ENCODE peak calls at places on chromosomes 12 and 14, in four cellular contexts. I, F, B and R are unnamed samples.

GRCh38 chr12:54379401-54380201 is 4.9 kb downstream of the ZNF385A start:
- DNase-seq in I (peak; percentile 94), B (peak; percentile 74), F (peak; percentile 79), R (peak; percentile 73)

GRCh38 chr12:31591308-31591901 is 469 bp upstream of the DENND5B start:
- DNase-seq in F (no peak), I (peak; percentile 17), B (no peak), R (peak; percentile 27)

GRCh38 chr12:111035578-111036301 is 115.4 kb upstream of the MYL2 start:
- DNase-seq in I (no peak), F (no peak), B (no peak), R (no peak)

GRCh38 chr14:76314521-76314951 is 61.4 kb upstream of the ESRRB start:
- DNase-seq in B (no peak), I (no peak), F (no peak), R (no peak)

GRCh38 chr14:58073516-58073915 is 78.5 kb downstream of the ARMH4 start:
- DNase-seq in F (no peak), B (no peak), I (no peak), R (no peak)

GRCh38 chr12:92129609-92130008 is 16.0 kb downstream of the BTG1 start:
- DNase-seq in B (no peak), I (no peak), F (no peak), R (no peak)

GRCh38 chr14:42110167-42110566 is 503.5 kb downstream of the LRFN5 start:
- DNase-seq in I (no peak), B (no peak), F (peak; percentile 27), R (no peak)

GRCh38 chr12:23008613-23009012 is 383.6 kb downstream of the ETNK1 start:
- DNase-seq in F (no peak), I (no peak), B (no peak), R (no peak)

GRCh38 chr12:28936221-28936620 is 212.9 kb upstream of the FAR2 start:
- DNase-seq in I (no peak), F (no peak), B (no peak), R (no peak)

GRCh38 chr14:68539839-68540238 is 253.0 kb downstream of the ZFP36L1 start:
- DNase-seq in B (no peak), I (no peak), F (no peak), R (no peak)

GRCh38 chr12:57149309-57149900 is 2.0 kb upstream of the LRP1-AS start:
- DNase-seq in B (no peak), I (no peak), F (peak; percentile 27), R (no peak)

GRCh38 chr14:95220663-95221231 is 63.4 kb upstream of the DICER1 start:
- DNase-seq in F (no peak), I (no peak), B (no peak), R (no peak)
- TF ChIP-seq TCF7L2 in F (no peak), I (no peak), B (no peak), R (no peak)

GRCh38 chr12:6443361-6443983 is 1.3 kb upstream of the CD27 start:
- DNase-seq in F (no peak), B (no peak), I (no peak), R (no peak)
- H3K4me3 ChIP-seq in F (no peak overlapping the region), B (no peak overlapping the region), I (no peak overlapping the region), R (no peak overlapping the region)

GRCh38 chr14:61927015-61927414 is 164.8 kb downstream of the SNAPC1 start:
- DNase-seq in I (no peak), B (no peak), F (no peak), R (no peak)

GRCh38 chr14:61929651-61930050 is 167.4 kb downstream of the SNAPC1 start:
- DNase-seq in B (no peak), F (no peak), I (no peak), R (no peak)

GRCh38 chr14:61930101-61930857 is 168.1 kb downstream of the SNAPC1 start:
- DNase-seq in F (no peak), I (no peak), B (no peak), R (no peak)

GRCh38 chr14:61927521-61927920 is 165.3 kb downstream of the SNAPC1 start:
- DNase-seq in B (no peak), I (no peak), F (no peak), R (no peak)

GRCh38 chr14:61928300-61928699 is 166.1 kb downstream of the SNAPC1 start:
- DNase-seq in B (no peak), I (no peak), F (no peak), R (no peak)
- TF ChIP-seq TCF7L2 in B (no peak), I (no peak), F (no peak), R (no peak)

DNA sequence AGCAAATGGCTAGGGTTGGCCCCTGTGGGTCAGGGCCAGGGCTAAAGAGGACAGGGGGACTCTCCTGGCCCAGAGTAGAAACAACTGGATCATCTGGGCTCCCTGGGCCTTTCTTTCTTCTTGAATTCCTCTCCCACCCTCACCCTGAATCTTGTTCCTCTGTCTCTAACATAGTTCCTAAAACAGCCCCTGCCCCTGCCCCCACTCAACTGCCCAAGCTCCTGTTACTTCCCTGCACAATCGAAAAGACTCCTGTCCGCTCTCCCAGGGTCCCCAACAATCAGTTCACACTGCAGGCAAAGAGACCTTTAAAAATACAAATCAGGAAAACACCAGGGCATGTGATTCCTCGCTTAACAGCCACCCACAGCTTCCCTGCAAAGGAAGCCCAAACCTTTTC is 18.0 kb upstream of the ANKRD33 start:
- DNase-seq in F (no peak), I (no peak), B (no peak), R (no peak)
- H3K4me3 ChIP-seq in F (no peak overlapping the region), I (no peak overlapping the region), B (no peak overlapping the region), R (no peak overlapping the region)

GRCh38 chr12:18430425-18431048 is 169.2 kb downstream of the PIK3C2G start:
- DNase-seq in F (peak; percentile 24), I (peak; percentile 17), B (peak; percentile 38), R (peak; percentile 27)

GRCh38 chr12:18427520-18427919 is 166.2 kb downstream of the PIK3C2G start:
- DNase-seq in F (no peak), I (no peak), B (no peak), R (no peak)

GRCh38 chr12:18429366-18429765 is 168.0 kb downstream of the PIK3C2G start:
- DNase-seq in F (no peak), I (no peak), B (no peak), R (no peak)

GRCh38 chr12:18431776-18432175 is 170.5 kb downstream of the PIK3C2G start:
- DNase-seq in B (no peak), F (no peak), I (no peak), R (no peak)

DNA sequence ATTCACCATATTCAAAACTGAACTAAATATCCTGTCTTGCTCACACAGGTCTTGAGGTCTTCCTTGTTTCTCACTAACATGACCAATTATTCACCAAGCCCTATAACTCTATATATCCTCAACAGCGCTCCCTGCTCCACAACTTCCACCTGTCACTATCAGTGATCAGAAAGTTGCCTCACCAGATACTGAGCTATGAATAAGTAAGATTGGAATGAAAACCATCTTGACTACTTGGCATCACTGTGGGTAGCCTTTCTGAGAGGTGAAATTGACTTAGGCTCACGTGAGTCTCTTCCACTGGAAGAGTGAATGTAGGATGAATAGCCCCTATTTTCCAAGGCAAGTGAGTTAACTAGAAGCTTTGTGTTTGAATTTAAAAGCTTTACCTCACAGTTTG is 167.1 kb downstream of the PIK3C2G start:
- DNase-seq in I (no peak), F (no peak), B (no peak), R (no peak)
- TF ChIP-seq TCF7L2 in I (no peak), F (no peak), B (no peak), R (no peak)

GRCh38 chr14:24399981-24400718 is 1.3 kb downstream of the NYNRIN start:
- DNase-seq in F (no peak), B (no peak), I (no peak), R (no peak)
- H3K4me3 ChIP-seq in F (peak overlapping the region; percentile 74), B (no peak overlapping the region), I (no peak overlapping the region), R (no peak overlapping the region)

DNA sequence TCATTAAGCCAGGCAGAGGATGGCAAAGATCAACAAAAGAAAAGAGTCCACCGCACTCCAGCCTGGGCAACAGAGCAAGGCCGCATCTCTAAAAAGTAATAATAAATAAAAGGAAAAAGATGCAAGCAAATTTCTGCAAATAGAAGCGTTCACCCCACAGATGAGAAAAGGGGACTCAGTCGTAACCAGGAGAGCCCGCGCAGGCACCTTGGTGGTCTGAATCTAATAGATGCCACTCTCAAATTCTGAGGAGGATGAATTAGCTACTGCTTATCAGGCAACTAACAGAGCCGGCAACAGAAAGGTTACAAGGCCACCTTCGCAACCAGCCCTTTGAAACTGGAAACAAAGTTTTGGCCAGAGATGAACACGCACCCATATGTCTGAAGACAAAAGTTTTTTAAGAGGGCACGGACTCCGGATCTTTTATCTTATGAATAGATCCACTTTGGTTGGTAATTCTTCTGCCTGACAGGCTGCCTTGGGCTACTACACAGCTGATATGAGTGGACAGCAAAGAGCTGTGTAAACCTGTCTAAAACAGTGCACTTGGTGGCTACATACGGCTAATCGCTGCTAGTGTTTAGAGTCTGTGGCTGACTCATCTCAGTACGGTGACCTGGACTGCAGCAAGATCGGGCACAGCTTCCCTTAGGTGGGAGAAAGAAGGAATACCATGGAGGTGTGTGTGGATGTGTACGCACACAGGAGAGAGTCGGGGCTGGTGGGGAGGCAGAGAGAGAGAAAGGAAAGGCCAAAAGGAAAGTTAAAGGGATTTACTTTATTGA is 32.9 kb upstream of the TTC7B start:
- DNase-seq in I (peak; percentile 39), B (no peak), F (peak; percentile 20), R (no peak)
- TF ChIP-seq TCF7L2 in I (no peak), B (no peak), F (no peak), R (no peak)

GRCh38 chr14:30569216-30569902 is 10.4 kb downstream of the G2E3 start:
- DNase-seq in B (no peak), F (peak; percentile 60), I (no peak), R (no peak)
- H3K4me3 ChIP-seq in B (no peak overlapping the region), F (no peak overlapping the region), I (no peak overlapping the region), R (no peak overlapping the region)

DNA sequence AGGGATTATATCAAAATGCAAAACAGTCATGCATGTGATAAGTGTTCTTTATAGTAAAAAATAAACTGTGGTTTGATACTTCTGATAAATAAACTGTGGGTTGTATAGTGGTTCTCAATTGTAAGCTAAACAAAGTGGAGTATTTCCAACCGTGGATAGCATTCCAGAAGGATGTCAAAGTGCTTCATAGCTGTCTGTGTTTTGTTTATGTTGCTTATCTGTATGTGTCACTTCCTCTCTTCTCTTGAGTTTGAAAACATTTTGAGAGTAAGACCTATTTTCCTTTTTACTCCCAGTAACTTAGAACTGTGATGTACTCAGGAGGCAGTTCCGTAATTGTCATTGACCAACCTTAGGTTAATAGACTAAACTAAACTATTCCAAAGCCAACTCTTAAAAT is 415.8 kb downstream of the TMTC2 start:
- DNase-seq in F (no peak), I (peak; percentile 11), B (no peak), R (no peak)
- TF ChIP-seq TCF7L2 in F (no peak), I (no peak), B (no peak), R (no peak)

GRCh38 chr12:11896530-11896929 is 174.2 kb upstream of the BCL2L14 start:
- DNase-seq in B (no peak), F (no peak), I (no peak), R (no peak)

GRCh38 chr12:11897923-11898322 is 172.8 kb upstream of the BCL2L14 start:
- DNase-seq in I (no peak), F (no peak), B (no peak), R (no peak)

GRCh38 chr12:11894890-11895289 is 175.8 kb upstream of the BCL2L14 start:
- DNase-seq in F (no peak), I (no peak), B (no peak), R (no peak)

GRCh38 chr12:11893998-11894397 is 176.7 kb upstream of the BCL2L14 start:
- DNase-seq in B (no peak), F (no peak), I (no peak), R (no peak)

GRCh38 chr12:11895421-11896064 is 175.2 kb upstream of the BCL2L14 start:
- DNase-seq in F (no peak), B (no peak), I (no peak), R (no peak)
- H3K4me3 ChIP-seq in F (no peak overlapping the region), B (no peak overlapping the region), I (no peak overlapping the region), R (no peak overlapping the region)